ENCODE peak calls at places on chromosomes 12 and 14, in six cellular contexts. B, C, V, T, E and J are unnamed samples.

GRCh38 chr14:88604213-88604612 is 41.4 kb downstream of the ZC3H14 start:
- DNase-seq in B (no peak), C (no peak), V (no peak), T (no peak), E (no peak), J (no peak)

GRCh38 chr12:78062781-78063180 is 232.1 kb downstream of the NAV3 start:
- DNase-seq in B (peak), C (no peak), V (peak), T (no peak), E (no peak), J (peak)

GRCh38 chr14:104587641-104588040 is 8.1 kb downstream of the C14orf180 start:
- DNase-seq in B (no peak), C (no peak), V (no peak), T (peak), E (no peak), J (no peak)

GRCh38 chr12:77407951-77408350 is 342.6 kb upstream of the E2F7 start:
- DNase-seq in B (no peak), C (no peak), V (no peak), T (no peak), E (no peak), J (no peak)

GRCh38 chr14:96614528-96614927 is 112.3 kb downstream of the PAPOLA start:
- DNase-seq in B (no peak), C (no peak), V (no peak), T (no peak), E (no peak), J (no peak)

GRCh38 chr14:87049886-87050820 is 942.8 kb downstream of the GALC start:
- DNase-seq in B (peak), C (peak), V (peak), T (peak), E (no peak), J (peak)

GRCh38 chr12:76948895-76949294 is 70.1 kb upstream of the CSRP2 start:
- DNase-seq in B (no peak), C (no peak), V (no peak), T (no peak), E (no peak), J (no peak)

GRCh38 chr12:75704664-75705063 is 193.3 kb upstream of the KRR1 start:
- DNase-seq in B (peak), C (no peak), V (no peak), T (peak), E (no peak), J (no peak)

DNA sequence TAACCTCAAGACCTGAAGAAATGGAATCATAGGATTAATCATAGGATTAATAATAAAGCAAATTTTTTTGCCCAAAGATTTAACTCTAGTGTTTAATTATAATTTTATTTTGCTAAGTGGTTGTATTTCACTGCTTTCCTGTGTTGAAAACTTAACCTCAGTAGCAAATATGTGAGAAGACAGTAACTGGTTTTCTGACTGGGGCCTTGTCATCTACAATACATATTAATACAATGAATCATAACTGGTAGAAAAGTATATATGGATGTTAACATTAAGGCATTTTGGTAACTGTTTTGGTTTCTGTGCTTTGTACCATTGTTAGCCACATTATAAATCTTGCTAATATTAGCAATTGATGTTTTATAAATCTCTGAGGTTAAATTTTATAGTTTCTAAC is 92.2 kb downstream of the ACSS3 start:
- DNase-seq in B (peak), C (no peak), V (peak), T (no peak), E (no peak), J (no peak)
- TF ChIP-seq CTCF in B (no peak), C (no peak), V (no peak), T (no peak), E (no peak), J (no peak)

GRCh38 chr12:116125981-116126566 is 151.4 kb downstream of the MED13L start:
- DNase-seq in B (peak), C (no peak), V (no peak), T (no peak), E (no peak), J (no peak)
- TF ChIP-seq CTCF in B (no peak), C (no peak), V (no peak), T (no peak), E (no peak), J (no peak)

DNA sequence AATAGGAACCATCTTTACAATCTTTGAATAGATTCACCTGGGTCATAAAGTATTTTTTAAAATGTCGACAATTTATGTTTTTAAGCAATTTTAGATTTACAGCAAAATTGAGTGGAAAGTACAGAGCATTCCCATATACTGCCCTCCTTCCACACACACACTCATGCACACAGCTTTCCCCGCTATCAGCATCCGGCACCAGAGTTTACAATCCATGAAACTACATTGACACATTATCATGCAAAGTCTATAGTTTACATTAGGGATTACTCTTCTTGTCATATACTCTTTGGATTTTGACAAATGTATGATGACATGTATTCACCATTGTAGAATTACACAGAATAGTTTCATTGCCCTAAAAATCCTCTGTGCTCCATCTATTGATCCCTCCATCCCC is 9.0 kb upstream of the SYNE2 start:
- DNase-seq in B (no peak), C (no peak), V (no peak), T (no peak), E (no peak), J (no peak)
- TF ChIP-seq CTCF in B (no peak), C (no peak), V (no peak), T (no peak), E (no peak), J (no peak)

GRCh38 chr12:49131973-49132461 is 822 bp upstream of the TUBA1B start:
- DNase-seq in B (peak), C (no peak), V (no peak), T (no peak), E (no peak), J (no peak)
- TF ChIP-seq CTCF in B (no peak), C (no peak), V (no peak), T (no peak), E (no peak), J (no peak)

DNA sequence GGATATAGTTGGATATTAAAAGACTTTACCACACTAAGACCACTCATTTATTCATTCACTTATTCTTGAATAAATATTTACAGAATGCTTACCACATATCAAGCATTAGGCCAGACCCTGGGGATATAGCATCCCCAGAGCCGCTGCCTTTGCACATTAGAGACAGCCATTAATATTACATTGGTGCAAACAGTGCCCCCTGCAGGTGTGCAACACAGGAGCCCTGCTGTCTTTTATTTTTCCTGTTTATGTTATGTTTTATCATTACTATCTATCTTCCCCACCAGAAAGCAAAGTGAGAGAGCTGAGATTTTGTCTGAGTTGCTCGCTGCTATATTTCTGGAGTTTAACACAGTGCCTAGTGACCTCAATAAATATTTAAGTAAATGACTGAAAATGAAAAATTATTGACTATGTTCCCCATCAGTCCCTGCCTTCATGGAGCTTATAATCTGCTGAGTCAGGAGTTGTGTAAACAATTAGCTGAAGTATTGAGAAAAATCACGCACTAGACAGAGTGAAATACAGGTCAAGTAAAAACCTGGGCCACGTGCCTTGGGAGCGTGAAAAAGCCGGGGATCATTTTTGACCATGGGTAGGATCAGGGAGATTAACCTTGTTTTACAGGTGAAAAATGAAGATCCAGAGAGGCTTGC is 301.6 kb downstream of the PCNX1 start:
- DNase-seq in B (no peak), C (no peak), V (no peak), T (no peak), E (no peak), J (no peak)
- TF ChIP-seq CTCF in B (no peak), C (peak), V (peak), T (no peak), E (no peak), J (peak)

GRCh38 chr12:112927475-112927874 is 10.8 kb upstream of the OAS3 start:
- DNase-seq in B (no peak), C (no peak), V (no peak), T (no peak), E (no peak), J (no peak)

GRCh38 chr12:112927925-112928324 is 10.3 kb upstream of the OAS3 start:
- DNase-seq in B (no peak), C (no peak), V (no peak), T (no peak), E (no peak), J (no peak)

GRCh38 chr12:112930350-112930749 is 7.9 kb upstream of the OAS3 start:
- DNase-seq in B (no peak), C (no peak), V (no peak), T (no peak), E (no peak), J (no peak)

GRCh38 chr12:112929715-112930114 is 8.6 kb upstream of the OAS3 start:
- DNase-seq in B (no peak), C (no peak), V (no peak), T (no peak), E (no peak), J (no peak)

DNA sequence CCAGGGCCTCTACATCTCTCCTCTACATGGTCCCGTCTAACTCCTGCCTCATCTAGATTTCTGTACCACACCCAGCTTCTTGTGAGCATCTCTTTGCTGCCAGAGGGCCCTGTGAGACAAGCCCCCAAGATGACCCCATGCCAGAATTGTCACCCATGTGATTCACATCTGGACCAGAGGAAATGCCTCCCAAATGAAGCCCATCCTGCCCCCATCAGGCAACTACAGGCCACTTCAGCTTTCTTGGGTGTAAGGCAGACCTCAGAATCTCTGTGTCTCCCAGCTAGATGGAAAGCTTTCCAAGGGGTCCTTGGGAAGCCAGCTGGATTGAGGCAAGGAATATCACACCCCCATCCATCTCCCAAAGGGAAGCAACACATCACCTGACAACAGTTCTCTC is 9.3 kb upstream of the OAS3 start:
- DNase-seq in B (no peak), C (no peak), V (no peak), T (no peak), E (no peak), J (no peak)
- TF ChIP-seq CTCF in B (peak), C (no peak), V (no peak), T (no peak), E (no peak), J (no peak)

DNA sequence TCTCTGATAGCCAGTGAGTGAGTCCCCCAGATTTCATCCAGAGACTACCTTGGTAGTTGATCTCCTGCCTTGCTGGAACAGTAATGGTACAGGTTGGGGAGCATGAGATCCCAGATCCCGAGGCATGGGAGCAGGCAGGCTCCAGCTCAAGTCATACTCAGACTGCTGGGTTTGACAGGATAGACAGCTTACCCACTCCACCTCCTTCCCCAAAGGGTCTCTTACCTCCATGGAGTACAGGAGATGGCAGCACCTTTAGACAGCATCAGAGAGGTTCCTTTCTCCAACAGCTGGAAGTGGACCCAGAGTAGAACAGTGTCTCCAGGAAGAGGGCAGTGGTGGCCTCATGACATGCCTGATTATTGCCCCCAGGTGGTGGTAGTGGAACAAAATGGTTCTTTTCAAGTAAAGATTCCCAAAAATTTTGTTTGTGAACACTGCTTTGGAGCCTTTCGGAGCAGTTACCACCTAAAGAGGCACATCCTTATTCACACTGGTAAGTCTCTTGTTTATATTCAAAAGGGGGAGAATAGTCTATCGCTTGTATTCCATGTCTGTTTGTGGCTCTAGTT is 4.9 kb upstream of the CSAD start:
- DNase-seq in B (no peak), C (no peak), V (no peak), T (no peak), E (no peak), J (no peak)
- TF ChIP-seq CTCF in B (peak), C (no peak), V (peak), T (no peak), E (no peak), J (no peak)

DNA sequence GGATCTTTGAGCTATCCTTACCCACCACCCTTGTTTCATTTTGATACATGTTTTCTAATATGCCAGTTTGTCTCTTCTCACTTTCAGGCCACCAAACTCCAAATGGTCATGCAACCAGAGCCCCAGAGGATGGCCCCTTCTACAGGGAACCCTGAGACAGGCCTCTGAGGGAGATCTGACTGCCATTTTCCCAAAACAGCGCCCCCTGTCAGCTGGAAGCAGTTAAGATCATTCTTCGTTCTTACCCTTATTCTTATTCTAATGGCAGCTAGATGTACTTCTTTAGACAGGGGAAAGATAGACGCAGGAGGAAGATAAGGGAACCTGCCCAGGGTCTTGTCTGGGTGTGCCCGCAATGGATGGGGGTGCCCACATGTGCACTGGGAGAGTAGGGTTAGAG is 38.4 kb downstream of the C12orf56 start:
- DNase-seq in B (no peak), C (no peak), V (no peak), T (no peak), E (no peak), J (no peak)
- TF ChIP-seq CTCF in B (no peak), C (no peak), V (no peak), T (no peak), E (no peak), J (no peak)

GRCh38 chr12:60602601-60603000 is 1006.8 kb downstream of the SLC16A7 start:
- DNase-seq in B (no peak), C (no peak), V (no peak), T (no peak), E (no peak), J (no peak)
- TF ChIP-seq CTCF in B (no peak), C (no peak), V (no peak), T (no peak), E (no peak), J (no peak)